ENCODE peak calls at places on chromosome 19, in seven cellular contexts. One of them, this sample, is unnamed.

GRCh38 chr19:42290523-42291436 is 11.2 kb upstream of the PRR19 start:
- DNase-seq in lung: no peak
- DNase-seq in upper lobe of left lung: no peak
- DNase-seq in heart right ventricle: no peak
- DNase-seq in OCI-LY7: peak; percentile 71
- DNase-seq in DND-41: peak; percentile 64
- DNase-seq in astrocyte: no peak
- DNase-seq in this sample: peak; percentile 50

GRCh38 chr19:4609878-4610511 is 29.3 kb upstream of the TNFAIP8L1 start:
- DNase-seq in astrocyte: no peak
- DNase-seq in heart right ventricle: peak; percentile 74
- DNase-seq in upper lobe of left lung: peak; percentile 42
- DNase-seq in OCI-LY7: peak; percentile 38
- DNase-seq in lung: no peak
- DNase-seq in DND-41: no peak
- DNase-seq in this sample: no peak

GRCh38 chr19:57803594-57804325 is 11.0 kb downstream of the ZNF552 start:
- DNase-seq in upper lobe of left lung: no peak
- DNase-seq in astrocyte: peak; percentile 99
- DNase-seq in DND-41: peak; percentile 18
- DNase-seq in heart right ventricle: no peak
- DNase-seq in lung: no peak
- DNase-seq in OCI-LY7: no peak
- DNase-seq in this sample: no peak

GRCh38 chr19:290539-291521 is at the start of gene PLPP2:
- DNase-seq in upper lobe of left lung: peak; percentile 66
- DNase-seq in heart right ventricle: no peak
- DNase-seq in astrocyte: no peak
- DNase-seq in DND-41: no peak
- DNase-seq in OCI-LY7: no peak
- DNase-seq in lung: peak; percentile 54
- DNase-seq in this sample: peak; percentile 28

GRCh38 chr19:40235238-40236025 is 8.9 kb upstream of the CCNP start:
- DNase-seq in DND-41: no peak
- DNase-seq in upper lobe of left lung: no peak
- DNase-seq in lung: no peak
- DNase-seq in heart right ventricle: no peak
- DNase-seq in astrocyte: no peak
- DNase-seq in OCI-LY7: no peak
- DNase-seq in this sample: no peak

GRCh38 chr19:33399081-33399744 is 25.7 kb downstream of the CEBPG start:
- DNase-seq in OCI-LY7: no peak
- DNase-seq in upper lobe of left lung: no peak
- DNase-seq in lung: no peak
- DNase-seq in heart right ventricle: no peak
- DNase-seq in DND-41: no peak
- DNase-seq in astrocyte: no peak
- DNase-seq in this sample: no peak

GRCh38 chr19:7459773-7460172 is 29.1 kb downstream of the PEX11G start:
- DNase-seq in heart right ventricle: no peak
- DNase-seq in OCI-LY7: no peak
- DNase-seq in astrocyte: no peak
- DNase-seq in lung: no peak
- DNase-seq in DND-41: no peak
- DNase-seq in upper lobe of left lung: no peak
- DNase-seq in this sample: no peak

GRCh38 chr19:13234518-13234917 is 84.3 kb downstream of the IER2 start:
- DNase-seq in DND-41: peak; percentile 57
- DNase-seq in heart right ventricle: peak; percentile 35
- DNase-seq in upper lobe of left lung: peak; percentile 35
- DNase-seq in astrocyte: no peak
- DNase-seq in OCI-LY7: peak; percentile 74
- DNase-seq in lung: peak; percentile 35
- DNase-seq in this sample: peak; percentile 53

GRCh38 chr19:19372656-19373416 is 32.6 kb upstream of the GATAD2A start:
- DNase-seq in heart right ventricle: peak; percentile 64
- DNase-seq in upper lobe of left lung: peak; percentile 92
- DNase-seq in OCI-LY7: peak; percentile 90
- DNase-seq in lung: peak; percentile 79
- DNase-seq in DND-41: no peak
- DNase-seq in astrocyte: no peak
- DNase-seq in this sample: no peak

GRCh38 chr19:9986787-9987281 is 23.5 kb downstream of the COL5A3 start:
- DNase-seq in OCI-LY7: no peak
- DNase-seq in astrocyte: peak; percentile 51
- DNase-seq in DND-41: no peak
- DNase-seq in lung: no peak
- DNase-seq in upper lobe of left lung: no peak
- DNase-seq in heart right ventricle: peak; percentile 36
- DNase-seq in this sample: no peak

GRCh38 chr19:9309974-9310446 is 372 bp upstream of the ZNF699 start:
- DNase-seq in upper lobe of left lung: peak; percentile 91
- DNase-seq in lung: peak; percentile 95
- DNase-seq in DND-41: peak; percentile 90
- DNase-seq in astrocyte: no peak
- DNase-seq in heart right ventricle: peak; percentile 90
- DNase-seq in OCI-LY7: peak; percentile 93
- DNase-seq in this sample: no peak

GRCh38 chr19:49801401-49801888 is 11.6 kb downstream of the FUZ start:
- DNase-seq in upper lobe of left lung: no peak
- DNase-seq in DND-41: no peak
- DNase-seq in astrocyte: no peak
- DNase-seq in heart right ventricle: no peak
- DNase-seq in OCI-LY7: no peak
- DNase-seq in lung: no peak
- DNase-seq in this sample: no peak

GRCh38 chr19:10699650-10700335 is 1.4 kb upstream of the QTRT1 start:
- DNase-seq in astrocyte: peak; percentile 12
- DNase-seq in DND-41: peak; percentile 73
- DNase-seq in OCI-LY7: peak; percentile 85
- DNase-seq in lung: peak; percentile 61
- DNase-seq in heart right ventricle: no peak
- DNase-seq in upper lobe of left lung: peak; percentile 47
- DNase-seq in this sample: peak; percentile 66

GRCh38 chr19:3809881-3810707 is 23.9 kb upstream of the MATK start:
- DNase-seq in DND-41: no peak
- DNase-seq in upper lobe of left lung: no peak
- DNase-seq in lung: no peak
- DNase-seq in heart right ventricle: no peak
- DNase-seq in astrocyte: no peak
- DNase-seq in OCI-LY7: peak; percentile 29
- DNase-seq in this sample: no peak

GRCh38 chr19:12937243-12938053 is 961 bp upstream of the CALR start:
- DNase-seq in astrocyte: no peak
- DNase-seq in OCI-LY7: peak; percentile 67
- DNase-seq in heart right ventricle: no peak
- DNase-seq in DND-41: peak; percentile 95
- DNase-seq in lung: no peak
- DNase-seq in upper lobe of left lung: peak; percentile 63
- DNase-seq in this sample: no peak

GRCh38 chr19:52566588-52566987 is 3.5 kb upstream of the ZNF701 start:
- DNase-seq in OCI-LY7: no peak
- DNase-seq in DND-41: no peak
- DNase-seq in astrocyte: peak; percentile 52
- DNase-seq in lung: no peak
- DNase-seq in upper lobe of left lung: no peak
- DNase-seq in heart right ventricle: no peak
- DNase-seq in this sample: no peak

GRCh38 chr19:2482354-2483038 is 6.6 kb downstream of the GADD45B start:
- DNase-seq in OCI-LY7: no peak
- DNase-seq in lung: no peak
- DNase-seq in heart right ventricle: no peak
- DNase-seq in astrocyte: no peak
- DNase-seq in DND-41: no peak
- DNase-seq in upper lobe of left lung: no peak
- DNase-seq in this sample: no peak

GRCh38 chr19:11265785-11266236 is 3.5 kb upstream of the DOCK6 start:
- DNase-seq in DND-41: no peak
- DNase-seq in heart right ventricle: no peak
- DNase-seq in OCI-LY7: no peak
- DNase-seq in upper lobe of left lung: peak; percentile 84
- DNase-seq in lung: no peak
- DNase-seq in astrocyte: no peak
- DNase-seq in this sample: no peak

GRCh38 chr19:15831626-15832025 is 16.2 kb upstream of the OR10H1 start:
- DNase-seq in lung: no peak
- DNase-seq in astrocyte: no peak
- DNase-seq in upper lobe of left lung: no peak
- DNase-seq in DND-41: no peak
- DNase-seq in OCI-LY7: no peak
- DNase-seq in heart right ventricle: no peak
- DNase-seq in this sample: no peak

GRCh38 chr19:15825753-15826152 is 10.3 kb upstream of the OR10H1 start:
- DNase-seq in astrocyte: no peak
- DNase-seq in OCI-LY7: no peak
- DNase-seq in DND-41: no peak
- DNase-seq in upper lobe of left lung: no peak
- DNase-seq in heart right ventricle: no peak
- DNase-seq in lung: no peak
- DNase-seq in this sample: no peak

GRCh38 chr19:15829277-15829770 is 13.9 kb upstream of the OR10H1 start:
- DNase-seq in lung: no peak
- DNase-seq in DND-41: no peak
- DNase-seq in OCI-LY7: no peak
- DNase-seq in astrocyte: no peak
- DNase-seq in upper lobe of left lung: no peak
- DNase-seq in heart right ventricle: no peak
- DNase-seq in this sample: no peak

GRCh38 chr19:15829786-15830185 is 14.3 kb upstream of the OR10H1 start:
- DNase-seq in OCI-LY7: no peak
- DNase-seq in lung: no peak
- DNase-seq in astrocyte: no peak
- DNase-seq in DND-41: no peak
- DNase-seq in heart right ventricle: no peak
- DNase-seq in upper lobe of left lung: no peak
- DNase-seq in this sample: no peak

DNA sequence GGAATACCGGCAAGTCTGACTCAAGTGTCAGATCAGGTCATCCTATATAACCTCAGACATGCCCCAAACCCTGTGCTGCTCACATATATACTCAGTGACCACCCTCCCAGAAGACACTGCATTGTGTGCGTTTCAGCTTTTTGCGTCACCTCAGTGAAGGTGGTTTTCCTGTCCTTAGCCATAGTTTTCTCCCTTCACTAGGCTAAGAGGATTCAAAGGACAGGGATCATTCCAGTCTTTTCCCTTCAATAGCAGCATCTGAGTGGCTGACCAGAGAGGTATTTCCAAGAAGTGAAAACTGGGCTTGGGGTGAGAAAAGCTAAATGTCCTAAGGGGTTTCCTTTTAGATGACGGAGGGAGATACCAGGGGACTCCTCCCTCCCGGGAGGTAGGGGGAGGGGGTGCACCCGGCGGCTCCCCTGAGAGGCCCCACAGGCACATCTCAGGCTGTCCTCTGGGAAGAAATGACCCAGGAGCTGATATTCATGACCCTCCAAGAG is 12.7 kb upstream of the OR10H1 start:
- DNase-seq in astrocyte: no peak
- DNase-seq in lung: no peak
- DNase-seq in OCI-LY7: no peak
- DNase-seq in upper lobe of left lung: no peak
- DNase-seq in heart right ventricle: no peak
- DNase-seq in DND-41: no peak
- DNase-seq in this sample: no peak
- H3K27ac ChIP-seq in astrocyte: no peak overlapping the region
- H3K27ac ChIP-seq in lung: no peak overlapping the region
- H3K27ac ChIP-seq in OCI-LY7: no peak overlapping the region
- H3K27ac ChIP-seq in upper lobe of left lung: no peak overlapping the region
- H3K27ac ChIP-seq in heart right ventricle: no peak overlapping the region
- H3K27ac ChIP-seq in DND-41: no peak overlapping the region
- H3K27ac ChIP-seq in this sample: no peak overlapping the region

GRCh38 chr19:43622956-43623355 is 3.5 kb upstream of the ZNF428 start:
- DNase-seq in OCI-LY7: no peak
- DNase-seq in lung: no peak
- DNase-seq in upper lobe of left lung: no peak
- DNase-seq in astrocyte: no peak
- DNase-seq in DND-41: no peak
- DNase-seq in heart right ventricle: no peak
- DNase-seq in this sample: no peak

GRCh38 chr19:43626838-43627237 is 7.4 kb upstream of the ZNF428 start:
- DNase-seq in astrocyte: no peak
- DNase-seq in OCI-LY7: no peak
- DNase-seq in heart right ventricle: no peak
- DNase-seq in upper lobe of left lung: no peak
- DNase-seq in lung: no peak
- DNase-seq in DND-41: no peak
- DNase-seq in this sample: no peak

GRCh38 chr19:43623889-43624670 is 4.7 kb upstream of the ZNF428 start:
- DNase-seq in lung: no peak
- DNase-seq in heart right ventricle: no peak
- DNase-seq in upper lobe of left lung: no peak
- DNase-seq in OCI-LY7: no peak
- DNase-seq in DND-41: peak; percentile 12
- DNase-seq in astrocyte: no peak
- DNase-seq in this sample: no peak

GRCh38 chr19:43625918-43626579 is 6.6 kb upstream of the ZNF428 start:
- DNase-seq in heart right ventricle: peak; percentile 24
- DNase-seq in lung: no peak
- DNase-seq in upper lobe of left lung: no peak
- DNase-seq in DND-41: peak; percentile 26
- DNase-seq in astrocyte: no peak
- DNase-seq in OCI-LY7: no peak
- DNase-seq in this sample: no peak

GRCh38 chr19:43624933-43625332 is 5.5 kb upstream of the ZNF428 start:
- DNase-seq in DND-41: peak; percentile 74
- DNase-seq in upper lobe of left lung: peak; percentile 66
- DNase-seq in lung: peak; percentile 40
- DNase-seq in OCI-LY7: peak; percentile 92
- DNase-seq in heart right ventricle: peak; percentile 63
- DNase-seq in astrocyte: no peak
- DNase-seq in this sample: peak; percentile 87
- TF ChIP-seq CTCF in DND-41: peak; percentile 17
- TF ChIP-seq CTCF in upper lobe of left lung: no peak
- TF ChIP-seq CTCF in lung: no peak
- TF ChIP-seq CTCF in OCI-LY7: peak; percentile 69
- TF ChIP-seq CTCF in heart right ventricle: no peak
- TF ChIP-seq CTCF in astrocyte: no peak
- TF ChIP-seq CTCF in this sample: peak; percentile 52

GRCh38 chr19:46020819-46021125 is 2.1 kb downstream of the PGLYRP1 start:
- DNase-seq in lung: no peak
- DNase-seq in DND-41: no peak
- DNase-seq in astrocyte: no peak
- DNase-seq in upper lobe of left lung: no peak
- DNase-seq in OCI-LY7: no peak
- DNase-seq in heart right ventricle: no peak
- DNase-seq in this sample: no peak
- H3K27ac ChIP-seq in lung: no peak overlapping the region
- H3K27ac ChIP-seq in DND-41: no peak overlapping the region
- H3K27ac ChIP-seq in astrocyte: no peak overlapping the region
- H3K27ac ChIP-seq in upper lobe of left lung: no peak overlapping the region
- H3K27ac ChIP-seq in OCI-LY7: no peak overlapping the region
- H3K27ac ChIP-seq in heart right ventricle: no peak overlapping the region
- H3K27ac ChIP-seq in this sample: no peak overlapping the region

GRCh38 chr19:38850231-38850975 is 617 bp upstream of the HNRNPL start:
- DNase-seq in lung: peak; percentile 100
- DNase-seq in upper lobe of left lung: peak; percentile 100
- DNase-seq in astrocyte: peak; percentile 100
- DNase-seq in DND-41: peak; percentile 100
- DNase-seq in heart right ventricle: peak; percentile 98
- DNase-seq in OCI-LY7: peak; percentile 100
- DNase-seq in this sample: peak; percentile 97
- TF ChIP-seq CTCF in lung: no peak
- TF ChIP-seq CTCF in upper lobe of left lung: no peak
- TF ChIP-seq CTCF in astrocyte: no peak
- TF ChIP-seq CTCF in DND-41: peak; percentile 15
- TF ChIP-seq CTCF in heart right ventricle: peak; percentile 20
- TF ChIP-seq CTCF in OCI-LY7: no peak
- TF ChIP-seq CTCF in this sample: no peak

This sample was measured in CD4-positive, alpha-beta T cell.